ENCODE peak calls at places on chromosome 19, in five cellular contexts. W is type B pancreatic cell; N is adrenal gland; R is dermis microvascular lymphatic vessel endothelial cell; T is CD8-positive, alpha-beta T cell. O is an unnamed sample.

GRCh38 chr19:52689804-52690394 is 44.9 kb downstream of the ZNF611 start:
- DNase-seq in W (peak; percentile 79), N (peak; percentile 49), R (no peak), T (peak; percentile 33), O (peak; percentile 27)

GRCh38 chr19:1998712-1999708 is 16.5 kb downstream of the BTBD2 start:
- DNase-seq in W (no peak), N (no peak), R (no peak), T (no peak), O (no peak)

GRCh38 chr19:35261356-35262100 is 7.2 kb upstream of the USF2 start:
- DNase-seq in W (peak; percentile 60), N (peak; percentile 9), R (no peak), T (no peak), O (no peak)

GRCh38 chr19:16737909-16738308 is 18.3 kb downstream of the NWD1 start:
- DNase-seq in W (no peak), N (no peak), R (no peak), T (no peak), O (no peak)

GRCh38 chr19:409006-409514 is at the start of gene C2CD4C:
- DNase-seq in W (no peak), N (no peak), R (no peak), T (peak; percentile 29), O (no peak)

GRCh38 chr19:49533551-49534488 is 6.0 kb downstream of the RCN3 start:
- DNase-seq in W (peak; percentile 83), N (peak; percentile 77), R (no peak), T (peak; percentile 87), O (peak; percentile 40)

GRCh38 chr19:6570754-6571153 is 20.2 kb downstream of the CD70 start:
- DNase-seq in W (no peak), N (no peak), R (no peak), T (no peak), O (no peak)

GRCh38 chr19:40802300-40803169 is 3.5 kb downstream of the EGLN2 start:
- DNase-seq in W (no peak), N (peak; percentile 59), R (no peak), T (no peak), O (no peak)

GRCh38 chr19:41588497-41589209 is 12.7 kb downstream of the CEACAM21 start:
- DNase-seq in W (no peak), N (no peak), R (peak; percentile 11), T (no peak), O (peak; percentile 28)

GRCh38 chr19:18488838-18489626 is 32.8 kb downstream of the ELL start:
- DNase-seq in W (no peak), N (no peak), R (no peak), T (no peak), O (peak; percentile 45)

GRCh38 chr19:17794731-17795494 is at the start of gene B3GNT3:
- DNase-seq in W (no peak), N (no peak), R (no peak), T (peak; percentile 21), O (peak; percentile 90)

GRCh38 chr19:6750062-6750461 is 10.6 kb downstream of the TRIP10 start:
- DNase-seq in W (no peak), N (no peak), R (no peak), T (no peak), O (no peak)

GRCh38 chr19:11044436-11044835 is 44.8 kb upstream of the LDLR start:
- DNase-seq in W (no peak), N (no peak), R (no peak), T (no peak), O (no peak)

GRCh38 chr19:53365134-53365898 is at the start of gene ZNF525:
- DNase-seq in W (peak; percentile 95), N (peak; percentile 93), R (peak; percentile 55), T (peak; percentile 99), O (peak; percentile 93)

GRCh38 chr19:49807174-49807830 is 5.8 kb downstream of the FUZ start:
- DNase-seq in W (no peak), N (no peak), R (no peak), T (peak; percentile 14), O (no peak)

GRCh38 chr19:6935618-6936017 is 48.2 kb downstream of the ADGRE1 start:
- DNase-seq in W (no peak), N (no peak), R (no peak), T (no peak), O (no peak)

GRCh38 chr19:9187191-9187590 is 8.4 kb downstream of the OR7D2 start:
- DNase-seq in W (no peak), N (no peak), R (no peak), T (no peak), O (no peak)

GRCh38 chr19:5937550-5937949 is 23.5 kb downstream of the CAPS start:
- DNase-seq in W (no peak), N (no peak), R (no peak), T (no peak), O (no peak)

GRCh38 chr19:6101991-6102390 is 8.3 kb downstream of the RFX2 start:
- DNase-seq in W (no peak), N (no peak), R (no peak), T (no peak), O (no peak)

GRCh38 chr19:16566161-16566560 is 6.1 kb downstream of the SLC35E1 start:
- DNase-seq in W (no peak), N (no peak), R (peak; percentile 90), T (peak; percentile 79), O (no peak)

GRCh38 chr19:3683405-3683865 is 16.8 kb downstream of the PIP5K1C start:
- DNase-seq in W (no peak), N (peak; percentile 33), R (peak; percentile 99), T (no peak), O (no peak)

GRCh38 chr19:45762870-45763631 is 6.0 kb downstream of the SIX5 start:
- DNase-seq in W (no peak), N (no peak), R (no peak), T (no peak), O (no peak)

GRCh38 chr19:17725422-17726078 is 6.3 kb downstream of the MAP1S start:
- DNase-seq in W (no peak), N (no peak), R (no peak), T (peak; percentile 22), O (no peak)

GRCh38 chr19:14248578-14249011 is 42.6 kb upstream of the ADGRL1 start:
- DNase-seq in W (peak; percentile 87), N (peak; percentile 16), R (no peak), T (peak; percentile 24), O (peak; percentile 13)

GRCh38 chr19:19209372-19209771 is 2.4 kb upstream of the NCAN start:
- DNase-seq in W (no peak), N (no peak), R (no peak), T (no peak), O (no peak)

GRCh38 chr19:5820785-5821184 is 15.9 kb downstream of the NRTN start:
- DNase-seq in W (no peak), N (no peak), R (no peak), T (no peak), O (no peak)

GRCh38 chr19:54430306-54431254 is 15.3 kb downstream of the TTYH1 start:
- DNase-seq in W (no peak), N (peak; percentile 31), R (no peak), T (peak; percentile 52), O (peak; percentile 31)

GRCh38 chr19:10416380-10417257 is 3.7 kb upstream of the PDE4A start:
- DNase-seq in W (peak; percentile 92), N (peak; percentile 86), R (peak; percentile 58), T (peak; percentile 100), O (peak; percentile 85)

GRCh38 chr19:48862827-48863226 is 5.6 kb downstream of the PLEKHA4 start:
- DNase-seq in W (no peak), N (no peak), R (no peak), T (no peak), O (no peak)

GRCh38 chr19:46271488-46272197 is 25.2 kb upstream of the HIF3A start:
- DNase-seq in W (no peak), N (peak; percentile 58), R (no peak), T (no peak), O (peak; percentile 100)